ENCODE peak calls at places on chromosomes 5 and 9, in four cellular contexts. B is GM12878, I is transverse colon, S is prostate gland. Q is an unnamed sample. For H3K4me1, the result is how much of the 10 kb centered on the place peaks cover.

GRCh38 chr5:873328-873727 is 19.3 kb downstream of the BRD9 start:
- DNase-seq in B (peak), I (no peak), S (no peak), Q (no peak)

GRCh38 chr9:137353223-137354152 is 51.4 kb upstream of the NRARP start:
- DNase-seq in B (no peak), I (no peak), S (no peak), Q (no peak)

GRCh38 chr5:64594601-64595518 is 89.0 kb downstream of the RGS7BP start:
- DNase-seq in B (no peak), I (no peak), S (no peak), Q (no peak)

GRCh38 chr5:173012882-173013281 is 29.3 kb downstream of the ATP6V0E1 start:
- DNase-seq in B (no peak), I (no peak), S (no peak), Q (no peak)

GRCh38 chr5:14017904-14018303 is 73.4 kb upstream of the DNAH5 start:
- DNase-seq in B (no peak), I (no peak), S (no peak), Q (no peak)

GRCh38 chr9:126056312-126057021 is 270.2 kb upstream of the MVB12B start:
- DNase-seq in B (no peak), I (no peak), S (no peak), Q (no peak)

GRCh38 chr5:93607367-93608258 is 24.6 kb downstream of the NR2F1 start:
- DNase-seq in B (no peak), I (no peak), S (no peak), Q (peak)

GRCh38 chr9:6703898-6704639 is 53.7 kb upstream of the KDM4C start:
- DNase-seq in B (no peak), I (peak), S (peak), Q (peak)

GRCh38 chr5:151581347-151581746 is 9.8 kb downstream of the FAT2 start:
- DNase-seq in B (no peak), I (no peak), S (no peak), Q (no peak)

GRCh38 chr5:145938699-145939531 is 2.5 kb downstream of the SH3RF2 start:
- DNase-seq in B (no peak), I (no peak), S (no peak), Q (no peak)

GRCh38 chr9:77807846-77808749 is 160.0 kb upstream of the GNA14 start:
- DNase-seq in B (no peak), I (no peak), S (no peak), Q (no peak)

GRCh38 chr9:75229605-75230332 is 141.5 kb downstream of the OSTF1 start:
- DNase-seq in B (no peak), I (peak), S (peak), Q (peak)

GRCh38 chr5:138274189-138274853 is at the start of gene GFRA3:
- DNase-seq in B (no peak), I (no peak), S (no peak), Q (peak)

GRCh38 chr9:87324613-87325194 is 173.0 kb upstream of the DAPK1 start:
- DNase-seq in B (peak), I (no peak), S (peak), Q (no peak)

GRCh38 chr5:18778226-18778625 is 1144.0 kb downstream of the TAF11L14 start:
- DNase-seq in B (no peak), I (no peak), S (no peak), Q (no peak)

GRCh38 chr9:127549771-127550170 is 62.3 kb upstream of the STXBP1 start:
- DNase-seq in B (no peak), I (no peak), S (no peak), Q (no peak)

GRCh38 chr9:120875643-120875953 is 1.4 kb downstream of the PHF19 start:
- DNase-seq in B (no peak), I (no peak), S (no peak), Q (no peak)

GRCh38 chr9:120876842-120877240 is at the start of gene PHF19:
- DNase-seq in B (no peak), I (no peak), S (no peak), Q (no peak)

GRCh38 chr9:120877276-120878034 is 467 bp upstream of the PHF19 start:
- DNase-seq in B (no peak), I (peak), S (peak), Q (peak)

GRCh38 chr9:120874861-120875565 is 2.0 kb downstream of the PHF19 start:
- DNase-seq in B (no peak), I (no peak), S (no peak), Q (no peak)

DNA sequence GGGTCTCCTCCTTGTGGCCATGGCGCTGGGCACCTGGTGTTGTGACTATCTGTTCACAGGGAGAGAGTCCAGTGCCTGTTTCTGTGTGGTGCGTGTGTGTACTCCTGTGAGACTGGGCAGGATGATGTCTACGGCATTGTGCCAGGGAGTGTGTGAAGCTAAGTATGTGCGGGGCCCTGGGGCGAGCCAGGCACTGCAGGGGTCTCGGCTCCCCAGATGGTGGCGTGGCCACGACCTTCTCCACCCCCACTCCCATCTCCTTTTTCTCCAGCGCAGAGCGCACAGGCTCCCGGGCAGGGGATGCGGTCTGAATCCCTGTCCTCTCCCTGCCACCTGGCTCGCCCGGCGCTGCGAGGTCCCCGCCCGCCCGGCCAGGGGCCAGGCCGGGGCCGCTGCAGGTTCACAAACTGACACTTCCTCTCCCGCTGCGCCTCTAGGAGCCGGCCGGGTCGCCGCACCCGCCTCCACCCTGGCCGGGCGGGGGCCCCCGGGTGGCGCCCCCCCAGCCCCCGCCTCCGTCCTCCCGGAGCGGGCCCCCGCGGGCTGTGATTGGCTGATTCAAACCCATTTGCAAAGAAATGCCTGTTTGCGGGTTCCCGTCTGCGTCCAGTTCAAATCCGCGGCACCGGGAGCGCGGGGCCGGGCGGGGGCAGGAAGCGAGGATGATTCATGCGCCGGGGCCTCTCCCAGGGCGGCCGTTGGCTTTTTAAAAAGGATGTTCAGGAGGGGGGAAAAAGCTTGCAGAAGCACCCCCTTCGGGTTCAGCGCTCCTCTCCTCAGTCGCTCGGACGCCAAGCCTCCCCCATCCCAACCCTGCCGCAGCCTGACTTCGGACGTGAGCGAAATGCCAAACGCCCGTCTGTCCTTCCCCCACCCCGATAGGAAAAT is 790 bp downstream of the PHF19 start:
- DNase-seq in B (no peak), I (peak), S (peak), Q (peak)
- TF ChIP-seq POLR2A in B (peak), I (peak), S (peak), Q (no peak)

GRCh38 chr5:177186645-177187044 is 53.1 kb downstream of the NSD1 start:
- DNase-seq in B (no peak), I (no peak), S (no peak), Q (no peak)

GRCh38 chr5:177185993-177186392 is 52.4 kb downstream of the NSD1 start:
- DNase-seq in B (no peak), I (no peak), S (no peak), Q (no peak)

GRCh38 chr5:177189416-177189815 is 55.8 kb downstream of the NSD1 start:
- DNase-seq in B (no peak), I (no peak), S (no peak), Q (no peak)

GRCh38 chr5:177189965-177190364 is 56.4 kb downstream of the NSD1 start:
- DNase-seq in B (no peak), I (no peak), S (no peak), Q (no peak)

DNA sequence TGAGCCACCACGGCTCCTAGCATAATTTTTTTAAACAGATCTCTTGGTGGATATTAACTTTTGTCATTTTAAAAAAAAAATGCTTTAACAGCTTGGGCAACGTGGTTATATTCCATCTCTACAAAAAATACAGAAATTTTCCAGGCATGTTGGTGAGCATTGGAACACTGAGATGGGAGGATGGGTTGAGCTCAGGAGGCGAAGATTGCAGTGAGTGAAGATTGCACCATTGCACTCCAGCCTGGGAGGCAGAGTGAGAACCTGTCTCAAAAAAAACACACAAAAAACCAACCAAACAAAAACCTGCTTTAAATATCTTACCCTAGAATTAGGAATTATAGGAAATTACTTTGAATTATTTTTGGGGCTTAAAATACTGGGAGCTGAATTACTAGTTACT is 55.2 kb downstream of the NSD1 start:
- DNase-seq in B (no peak), I (no peak), S (no peak), Q (no peak)
- H3K27ac ChIP-seq in B (no peak), I (no peak), S (no peak), Q (no peak)

DNA sequence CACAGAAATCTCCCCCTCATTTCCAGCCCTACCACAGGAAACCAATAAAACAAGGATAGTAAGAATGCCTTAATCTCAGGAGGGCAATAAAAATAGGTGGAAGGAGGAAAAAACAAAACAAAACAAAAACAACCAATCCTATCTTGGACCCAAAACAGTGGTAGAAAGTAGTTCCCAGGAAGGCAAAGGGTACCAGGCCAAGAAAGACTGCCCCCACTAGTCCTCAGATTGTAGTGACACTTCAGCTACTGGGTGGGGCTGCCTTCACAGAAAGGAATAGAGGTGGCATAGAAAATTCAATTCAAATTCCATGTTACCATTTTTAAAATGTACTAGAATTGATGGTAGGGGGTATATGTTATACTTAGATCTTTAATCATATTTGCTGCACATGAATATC is 59.3 kb downstream of the DPYSL3 start:
- DNase-seq in B (no peak), I (no peak), S (no peak), Q (no peak)
- H3K4me1 ChIP-seq in B (under half), I (under half), S (under half), Q (under half)

GRCh38 chr9:128565578-128565977 is 13.2 kb downstream of the SPTAN1 start:
- DNase-seq in B (no peak), I (no peak), S (no peak), Q (no peak)
- TF ChIP-seq POLR2A in B (no peak), I (no peak), S (no peak), Q (no peak)

Q was measured in body of pancreas.